ENCODE peak calls at places on chromosome 12, in nine cellular contexts. T is prostate gland, K is HCT116, F is GM12878, Z is breast epithelium, B is K562, H is suprapubic skin, Q is spleen, Y is sigmoid colon. M is an unnamed sample.

GRCh38 chr12:541676-542289 is 82.0 kb downstream of the B4GALNT3 start:
- DNase-seq in Y (no peak), Z (no peak), T (no peak), H (no peak), F (no peak), K (no peak), Q (no peak), B (no peak), M (no peak)

GRCh38 chr12:99852666-99853065 is 132.1 kb downstream of the ANKS1B start:
- DNase-seq in H (no peak), Y (no peak), T (no peak), B (no peak), F (no peak), Z (no peak), Q (no peak), K (no peak), M (no peak)

GRCh38 chr12:109518820-109519665 is 41.6 kb downstream of the UBE3B start:
- DNase-seq in Q (peak; percentile 70), T (peak; percentile 53), Y (peak; percentile 64), H (peak; percentile 59), F (no peak), K (peak; percentile 26), Z (peak; percentile 3), B (peak; percentile 76), M (no peak)

GRCh38 chr12:102543494-102543893 is 63.1 kb upstream of the IGF1 start:
- DNase-seq in F (no peak), T (no peak), Y (no peak), H (no peak), B (no peak), Z (no peak), K (no peak), Q (no peak), M (no peak)

GRCh38 chr12:67354322-67354721 is 85.2 kb downstream of the CAND1 start:
- DNase-seq in Q (no peak), F (no peak), Y (no peak), H (no peak), B (no peak), K (no peak), Z (no peak), T (no peak), M (no peak)

GRCh38 chr12:78829690-78830089 is 34.9 kb upstream of the SYT1 start:
- DNase-seq in H (no peak), Z (no peak), B (no peak), T (no peak), Y (no peak), K (no peak), Q (no peak), F (no peak), M (no peak)

GRCh38 chr12:131833288-131833895 is 5.2 kb downstream of the MMP17 start:
- DNase-seq in T (no peak), H (peak; percentile 47), Y (no peak), Q (no peak), F (no peak), Z (no peak), B (no peak), K (no peak), M (no peak)

GRCh38 chr12:131795064-131795463 is 33.1 kb upstream of the MMP17 start:
- DNase-seq in Q (no peak), Z (no peak), F (no peak), B (no peak), Y (no peak), T (no peak), H (no peak), K (no peak), M (no peak)

GRCh38 chr12:130713581-130713991 is 2.5 kb downstream of the RIMBP2 start:
- DNase-seq in F (no peak), T (no peak), H (no peak), Q (peak; percentile 52), B (no peak), K (no peak), Y (peak; percentile 56), Z (no peak), M (no peak)

GRCh38 chr12:95205685-95206084 is 11.6 kb downstream of the FGD6 start:
- DNase-seq in K (no peak), B (no peak), Q (no peak), H (no peak), Y (peak; percentile 76), T (peak; percentile 16), F (no peak), Z (no peak), M (no peak)

GRCh38 chr12:105444809-105445102 is 114.3 kb downstream of the C12orf75 start:
- DNase-seq in Y (no peak), K (no peak), Q (no peak), H (no peak), Z (no peak), B (no peak), T (no peak), F (no peak), M (no peak)

GRCh38 chr12:119180380-119181040 is 1.8 kb downstream of the HSPB8 start:
- DNase-seq in T (no peak), K (no peak), H (peak; percentile 86), Z (no peak), F (no peak), Y (peak; percentile 90), B (peak; percentile 24), Q (peak; percentile 76), M (no peak)
- H3K4me1 ChIP-seq in T (peaks cover 2% of the 10 kb centered on the region), K (peaks cover 45% of the 10 kb centered on the region), H (peaks cover 57% of the 10 kb centered on the region), Z (peaks cover 4% of the 10 kb centered on the region), F (no peaks in the 10 kb centered on the region), Y (peaks cover 43% of the 10 kb centered on the region), B (no peaks in the 10 kb centered on the region), Q (no peaks in the 10 kb centered on the region), M (peaks cover 56% of the 10 kb centered on the region)

GRCh38 chr12:52929538-52929937 is 19.4 kb upstream of the KRT18 start:
- DNase-seq in T (no peak), H (no peak), B (no peak), K (no peak), Z (no peak), F (no peak), Y (no peak), Q (no peak), M (no peak)

GRCh38 chr12:52924764-52925716 is 20.2 kb upstream of the KRT8 start:
- DNase-seq in F (no peak), Y (no peak), H (no peak), T (no peak), K (peak; percentile 90), Z (no peak), B (peak; percentile 83), Q (no peak), M (no peak)

GRCh38 chr12:52926596-52927241 is 21.8 kb upstream of the KRT8 start:
- DNase-seq in K (no peak), T (no peak), Y (no peak), Q (no peak), H (no peak), F (no peak), B (peak; percentile 10), Z (no peak), M (no peak)

GRCh38 chr12:52927964-52928363 is 21.0 kb upstream of the KRT18 start:
- DNase-seq in K (no peak), Q (no peak), Y (no peak), F (no peak), T (no peak), Z (no peak), B (peak; percentile 7), H (no peak), M (no peak)

GRCh38 chr12:52925717-52926595 is 21.1 kb upstream of the KRT8 start:
- DNase-seq in Y (no peak), K (no peak), Z (no peak), B (peak; percentile 14), Q (no peak), F (no peak), T (no peak), H (no peak), M (no peak)
- TF ChIP-seq POLR2A in Y (no peak), K (no peak), Z (no peak), B (no peak), Q (no peak), F (no peak), T (no peak), H (no peak), M (no peak)

GRCh38 chr12:43278268-43278832 is 273.7 kb downstream of the ADAMTS20 start:
- DNase-seq in K (no peak), H (no peak), T (no peak), B (no peak), Q (no peak), F (peak; percentile 40), Y (no peak), Z (no peak), M (no peak)

GRCh38 chr12:43281563-43281962 is 270.4 kb downstream of the ADAMTS20 start:
- DNase-seq in K (no peak), Q (no peak), T (no peak), H (no peak), Y (no peak), Z (no peak), B (no peak), F (no peak), M (no peak)

GRCh38 chr12:43282106-43282505 is 269.9 kb downstream of the ADAMTS20 start:
- DNase-seq in K (peak; percentile 16), Q (no peak), F (no peak), Z (no peak), H (no peak), T (no peak), B (no peak), Y (no peak), M (no peak)

GRCh38 chr12:43273467-43273866 is 278.5 kb downstream of the ADAMTS20 start:
- DNase-seq in H (no peak), B (no peak), Z (no peak), Y (no peak), Q (no peak), T (no peak), K (no peak), F (no peak), M (no peak)

DNA sequence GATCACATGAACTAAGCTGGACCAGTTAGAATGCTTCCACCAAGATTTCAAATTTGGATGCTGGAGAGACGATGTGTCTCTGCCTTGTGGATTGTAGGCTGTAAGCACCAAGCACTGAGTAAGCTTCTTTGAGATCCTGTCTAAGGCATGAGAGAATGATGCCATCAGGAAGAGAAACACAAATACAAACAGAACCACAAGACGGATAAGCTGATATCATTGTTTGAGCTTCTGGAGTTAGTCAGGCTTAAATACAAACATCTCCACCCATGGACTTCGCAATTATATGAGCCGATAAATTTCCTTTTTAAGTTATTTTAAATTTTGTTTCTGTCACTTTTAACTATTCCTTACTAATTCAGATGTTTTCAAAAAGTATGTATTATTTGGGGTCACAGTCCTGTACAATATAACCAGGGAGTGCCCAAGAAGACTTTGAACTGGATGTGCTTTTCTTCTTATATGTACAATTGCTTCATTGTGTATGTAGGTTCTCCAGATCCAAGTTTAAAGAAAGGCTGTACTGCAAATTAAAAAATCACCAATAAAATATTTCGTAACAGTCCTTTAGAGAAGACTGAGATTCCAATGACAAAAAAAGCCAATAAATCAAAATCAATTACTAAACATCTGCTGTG is 274.3 kb downstream of the ADAMTS20 start:
- DNase-seq in Q (no peak), B (no peak), F (no peak), Y (no peak), K (no peak), T (no peak), H (no peak), Z (no peak), M (no peak)
- TF ChIP-seq POLR2AphosphoS5 in Q (no peak), B (no peak), F (no peak), Y (no peak), K (no peak), T (no peak), H (no peak), Z (no peak), M (no peak)

DNA sequence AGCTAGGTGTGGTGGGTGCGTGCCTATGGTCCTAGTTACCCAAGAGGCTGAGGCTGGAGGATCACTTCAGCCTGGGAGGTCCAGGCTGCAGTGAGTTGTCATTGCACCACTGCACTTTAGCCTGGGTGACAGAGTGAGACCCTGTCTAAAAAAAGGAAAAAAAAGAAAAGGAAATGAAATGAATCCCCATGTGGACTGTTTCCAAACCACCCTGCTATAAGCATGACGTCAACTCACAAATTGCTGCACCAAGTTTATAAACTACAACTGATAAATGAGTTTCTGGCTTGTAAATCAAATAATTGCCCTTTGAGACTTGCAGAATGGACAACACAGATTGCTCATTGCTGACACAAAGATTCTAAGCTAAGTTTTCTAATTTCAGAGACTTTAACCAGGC is 51.0 kb upstream of the STK38L start:
- DNase-seq in K (no peak), H (no peak), F (no peak), Z (no peak), B (no peak), T (no peak), Q (no peak), Y (no peak), M (no peak)
- H3K4me1 ChIP-seq in K (no peaks in the 10 kb centered on the region), H (peaks cover 3% of the 10 kb centered on the region), F (no peaks in the 10 kb centered on the region), Z (no peaks in the 10 kb centered on the region), B (no peaks in the 10 kb centered on the region), T (peaks cover 3% of the 10 kb centered on the region), Q (no peaks in the 10 kb centered on the region), Y (peaks cover 70% of the 10 kb centered on the region), M (peaks cover 34% of the 10 kb centered on the region)

M was measured in vagina.